ENCODE peak calls at places on chromosomes 4 and X, in ten cellular contexts. U is activated CD4-positive, alpha-beta T cell treated with anti-CD3 and anti-CD28 coated beads, Interleukin-2, amount 50 U/mL, for 48 hours; K is amygdala; C is fibroblast of pulmonary artery; E is RWPE1; F is fibroblast of the conjunctiva; I is stimulated activated CD4-positive, alpha-beta T cell treated with anti-CD3 and anti-CD28 coated beads, Interleukin-4, amount 100 ng/mL, for 4 hours; Y is lung; T is AG08395; A is activated CD8-positive, alpha-beta memory T cell treated with anti-CD3 and anti-CD28 coated beads, Interleukin-2, amount 50 U/mL, for 48 hours. M is an unnamed sample.

GRCh38 chr4:10457255-10457801 is at the start of gene ZNF518B:
- DNase-seq in U (peak), K (no peak), C (peak), E (peak), F (peak), I (peak), Y (peak), T (peak), A (peak), M (peak)

GRCh38 chr4:107017681-107018321 is 18.3 kb downstream of the DKK2 start:
- DNase-seq in U (no peak), K (no peak), C (no peak), E (no peak), F (no peak), I (no peak), Y (no peak), T (no peak), A (no peak), M (no peak)

GRCh38 chr4:61556277-61556676 is 356.2 kb downstream of the ADGRL3 start:
- DNase-seq in U (no peak), K (no peak), C (peak), E (no peak), F (no peak), I (no peak), Y (no peak), T (no peak), A (no peak), M (no peak)

GRCh38 chr4:42412251-42412650 is 15.0 kb downstream of the SHISA3 start:
- DNase-seq in U (no peak), K (no peak), C (peak), E (peak), F (peak), I (no peak), Y (no peak), T (peak), A (no peak), M (no peak)

GRCh38 chrX:147565239-147565638 is 346.5 kb upstream of the FMR1 start:
- DNase-seq in U (no peak), K (no peak), C (no peak), E (peak), F (no peak), I (no peak), Y (no peak), T (peak), A (no peak), M (no peak)

GRCh38 chr4:4914965-4915845 is 55.7 kb downstream of the MSX1 start:
- DNase-seq in U (no peak), K (no peak), C (no peak), E (no peak), F (no peak), I (no peak), Y (no peak), T (no peak), A (no peak), M (no peak)

GRCh38 chrX:3713225-3713936 is at the start of gene PRKX:
- DNase-seq in U (peak), K (no peak), C (peak), E (peak), F (no peak), I (peak), Y (peak), T (peak), A (peak), M (no peak)

GRCh38 chrX:4674028-4674782 is 960.8 kb upstream of the PRKX start:
- DNase-seq in U (no peak), K (no peak), C (no peak), E (peak), F (no peak), I (no peak), Y (no peak), T (no peak), A (no peak), M (no peak)

GRCh38 chrX:122582280-122582679 is 601.8 kb upstream of the GRIA3 start:
- DNase-seq in U (no peak), K (no peak), C (no peak), E (peak), F (no peak), I (no peak), Y (no peak), T (peak), A (no peak), M (no peak)

GRCh38 chr4:45662996-45663395 is 460.9 kb downstream of the GABRG1 start:
- DNase-seq in U (no peak), K (no peak), C (peak), E (peak), F (peak), I (no peak), Y (peak), T (no peak), A (no peak), M (no peak)

GRCh38 chr4:135277116-135277979 is 1075.8 kb upstream of the PABPC4L start:
- DNase-seq in U (no peak), K (no peak), C (peak), E (no peak), F (no peak), I (no peak), Y (no peak), T (no peak), A (no peak), M (no peak)

GRCh38 chr4:110361921-110362320 is 114.0 kb upstream of the ENPEP start:
- DNase-seq in U (no peak), K (no peak), C (peak), E (peak), F (no peak), I (no peak), Y (no peak), T (peak), A (no peak), M (no peak)

GRCh38 chr4:1195894-1196401 is 23.6 kb upstream of the SPON2 start:
- DNase-seq in U (no peak), K (no peak), C (no peak), E (no peak), F (no peak), I (no peak), Y (peak), T (no peak), A (no peak), M (no peak)

GRCh38 chr4:87121332-87122065 is 98.9 kb downstream of the KLHL8 start:
- DNase-seq in U (no peak), K (no peak), C (no peak), E (peak), F (peak), I (no peak), Y (no peak), T (peak), A (no peak), M (no peak)

GRCh38 chrX:149493567-149494562 is 11.2 kb downstream of the IDS start:
- DNase-seq in U (no peak), K (no peak), C (no peak), E (no peak), F (no peak), I (no peak), Y (no peak), T (no peak), A (no peak), M (no peak)

GRCh38 chrX:20221902-20222301 is 44.8 kb downstream of the RPS6KA3 start:
- DNase-seq in U (no peak), K (no peak), C (no peak), E (no peak), F (no peak), I (no peak), Y (no peak), T (no peak), A (no peak), M (no peak)

GRCh38 chrX:35726176-35726575 is 72.0 kb upstream of the MAGEB16 start:
- DNase-seq in U (no peak), K (no peak), C (peak), E (peak), F (no peak), I (no peak), Y (no peak), T (no peak), A (no peak), M (no peak)

GRCh38 chrX:46140272-46140671 is 404.9 kb downstream of the ZNF674 start:
- DNase-seq in U (no peak), K (no peak), C (peak), E (no peak), F (no peak), I (no peak), Y (no peak), T (no peak), A (no peak), M (no peak)

GRCh38 chr4:184385705-184386141 is 88.6 kb downstream of the IRF2 start:
- DNase-seq in U (no peak), K (peak), C (peak), E (no peak), F (no peak), I (no peak), Y (no peak), T (no peak), A (no peak), M (no peak)

GRCh38 chrX:78111140-78111931 is 7.3 kb downstream of the PGK1 start:
- DNase-seq in U (no peak), K (no peak), C (no peak), E (no peak), F (no peak), I (no peak), Y (no peak), T (no peak), A (no peak), M (no peak)

GRCh38 chr4:54558889-54559682 is 98.7 kb upstream of the KIT start:
- DNase-seq in U (no peak), K (no peak), C (no peak), E (no peak), F (no peak), I (no peak), Y (no peak), T (no peak), A (no peak), M (no peak)

GRCh38 chrX:74534569-74535038 is 79.8 kb downstream of the RLIM start:
- DNase-seq in U (no peak), K (no peak), C (no peak), E (no peak), F (no peak), I (no peak), Y (no peak), T (peak), A (peak), M (no peak)

GRCh38 chrX:39645059-39645895 is 452.5 kb downstream of the BCOR start:
- DNase-seq in U (peak), K (no peak), C (peak), E (no peak), F (peak), I (peak), Y (no peak), T (peak), A (no peak), M (peak)

GRCh38 chr4:163748474-163748873 is 254.0 kb downstream of the TMA16 start:
- DNase-seq in U (no peak), K (no peak), C (no peak), E (peak), F (no peak), I (no peak), Y (no peak), T (no peak), A (no peak), M (no peak)

GRCh38 chrX:107167163-107167921 is 38.9 kb downstream of the NUP62CL start:
- DNase-seq in U (no peak), K (no peak), C (no peak), E (no peak), F (no peak), I (no peak), Y (no peak), T (no peak), A (no peak), M (no peak)